ENCODE peak calls at places on chromosomes 13 and 19, in ten cellular contexts. C is CD4-positive, alpha-beta memory T cell; I is T-helper 2 cell treated with Interferon-gamma antibody and Interleukin-4, amounts not matched to agents 5 μg/mL and 100 μg/mL, for 36 hours; P is CD8-positive, alpha-beta memory T cell; R is AML-193; L is kidney tubule cell; F is fibroblast of pulmonary artery; A is activated naive CD4-positive, alpha-beta T cell; W is pancreas; T is posterior vena cava. O is an unnamed sample.

GRCh38 chr13:99911965-99912566 is 59.5 kb downstream of the ZIC5 start:
- DNase-seq in R (no peak), C (no peak), I (no peak), A (no peak), W (no peak), F (no peak), P (no peak), L (no peak), T (no peak), O (no peak)

GRCh38 chr19:19552811-19553210 is 14.7 kb downstream of the CILP2 start:
- DNase-seq in W (no peak), C (no peak), P (no peak), F (peak), A (no peak), T (peak), I (no peak), R (no peak), L (peak), O (no peak)

GRCh38 chr13:101144808-101145419 is 271.4 kb downstream of the NALCN start:
- DNase-seq in L (peak), R (peak), T (no peak), W (no peak), C (peak), I (no peak), F (peak), A (no peak), P (no peak), O (no peak)

GRCh38 chr13:35690546-35690945 is 214.1 kb upstream of the MAB21L1 start:
- DNase-seq in L (peak), I (no peak), R (no peak), T (no peak), C (no peak), F (peak), W (no peak), P (no peak), A (no peak), O (no peak)

GRCh38 chr13:98447881-98448641 is 128.8 kb downstream of the STK24 start:
- DNase-seq in L (no peak), A (no peak), R (no peak), I (no peak), C (no peak), F (no peak), W (no peak), T (no peak), P (no peak), O (no peak)

GRCh38 chr19:2482354-2483038 is 6.6 kb downstream of the GADD45B start:
- DNase-seq in C (no peak), I (no peak), R (no peak), T (no peak), F (no peak), L (no peak), P (no peak), A (no peak), W (no peak), O (no peak)

GRCh38 chr13:45870232-45870631 is 18.7 kb upstream of the SIAH3 start:
- DNase-seq in P (no peak), T (no peak), L (no peak), I (no peak), W (no peak), R (no peak), C (no peak), F (no peak), A (no peak), O (no peak)

GRCh38 chr19:39128511-39129079 is 3.0 kb downstream of the PAK4 start:
- DNase-seq in F (no peak), I (no peak), R (no peak), P (no peak), A (no peak), L (no peak), C (no peak), W (no peak), T (no peak), O (no peak)

GRCh38 chr19:35459414-35460082 is 11.5 kb downstream of the FFAR2 start:
- DNase-seq in P (no peak), F (peak), A (no peak), T (no peak), I (no peak), L (peak), W (peak), R (no peak), C (no peak), O (no peak)

GRCh38 chr13:33446821-33447481 is 161.4 kb upstream of the STARD13 start:
- DNase-seq in I (no peak), T (no peak), A (no peak), F (no peak), P (no peak), W (no peak), L (no peak), C (no peak), R (no peak), O (no peak)

GRCh38 chr19:306151-306900 is 15.1 kb upstream of the PLPP2 start:
- DNase-seq in L (no peak), P (no peak), W (peak), T (peak), R (no peak), F (no peak), A (no peak), I (no peak), C (no peak), O (no peak)

GRCh38 chr13:25213716-25214115 is 41.6 kb upstream of the AMER2 start:
- DNase-seq in L (peak), T (no peak), A (no peak), W (no peak), F (no peak), P (no peak), C (no peak), I (no peak), R (no peak), O (no peak)

GRCh38 chr13:107023335-107023734 is 455.4 kb upstream of the ARGLU1 start:
- DNase-seq in P (no peak), I (no peak), A (no peak), T (no peak), L (no peak), W (no peak), F (no peak), C (no peak), R (no peak), O (no peak)

GRCh38 chr19:35031072-35031881 is 1.0 kb downstream of the SCN1B start:
- DNase-seq in T (peak), L (no peak), C (no peak), W (no peak), P (no peak), R (no peak), I (no peak), F (peak), A (no peak), O (no peak)

GRCh38 chr13:21805733-21806132 is 134.9 kb downstream of the FGF9 start:
- DNase-seq in I (no peak), P (no peak), F (no peak), C (no peak), L (no peak), W (no peak), T (no peak), R (no peak), A (no peak), O (no peak)

GRCh38 chr19:38135150-38135998 is 88.6 kb downstream of the DPF1 start:
- DNase-seq in P (no peak), C (no peak), L (no peak), R (no peak), A (no peak), W (no peak), I (no peak), T (no peak), F (no peak), O (no peak)

GRCh38 chr19:7356899-7357627 is 8.3 kb downstream of the ARHGEF18 start:
- DNase-seq in C (no peak), A (no peak), I (no peak), F (no peak), L (no peak), R (no peak), P (no peak), W (no peak), T (no peak), O (no peak)

GRCh38 chr13:23202383-23202782 is 21.6 kb downstream of the SGCG start:
- DNase-seq in I (no peak), W (no peak), L (no peak), T (no peak), R (no peak), P (no peak), F (peak), C (no peak), A (no peak), O (no peak)

GRCh38 chr13:106786006-106786579 is 218.2 kb upstream of the ARGLU1 start:
- DNase-seq in I (no peak), F (no peak), C (no peak), P (no peak), R (no peak), L (no peak), W (no peak), A (no peak), T (no peak), O (no peak)

GRCh38 chr13:92833071-92833470 is 393.5 kb upstream of the GPC6 start:
- DNase-seq in P (no peak), L (no peak), I (no peak), T (no peak), C (no peak), R (no peak), W (no peak), A (no peak), F (peak), O (no peak)

GRCh38 chr13:99126821-99127220 is 73.8 kb upstream of the UBAC2 start:
- DNase-seq in F (no peak), A (no peak), R (no peak), C (no peak), W (no peak), I (no peak), L (no peak), T (no peak), P (no peak), O (no peak)

GRCh38 chr13:54593504-54593903 is 1564.9 kb downstream of the OLFM4 start:
- DNase-seq in F (no peak), A (no peak), T (no peak), W (no peak), R (no peak), P (no peak), C (no peak), L (no peak), I (no peak), O (no peak)

GRCh38 chr19:19064811-19065745 is 1.3 kb downstream of the SLC25A42 start:
- DNase-seq in L (peak), W (no peak), F (no peak), I (peak), P (no peak), T (no peak), R (no peak), A (no peak), C (peak), O (no peak)

GRCh38 chr13:111431241-111431640 is 110.8 kb downstream of the TEX29 start:
- DNase-seq in C (no peak), A (no peak), R (no peak), W (no peak), F (no peak), L (no peak), T (no peak), P (no peak), I (no peak), O (no peak)

GRCh38 chr19:16124953-16125352 is 13.3 kb downstream of the RAB8A start:
- DNase-seq in T (no peak), W (no peak), R (no peak), L (no peak), C (no peak), P (no peak), F (no peak), A (no peak), I (no peak), O (no peak)

GRCh38 chr13:60311527-60311926 is 85.5 kb upstream of the TDRD3 start:
- DNase-seq in T (no peak), A (no peak), I (no peak), F (no peak), W (no peak), P (no peak), R (no peak), L (no peak), C (no peak), O (no peak)